ENCODE peak calls at places on chromosomes 12 and 14, in four cellular contexts. T, M, C and Q are unnamed samples.

GRCh38 chr12:108302034-108302433 is 37.1 kb downstream of the CMKLR1 start:
- DNase-seq in M (no peak), T (no peak), C (no peak), Q (no peak)

GRCh38 chr12:25781223-25781622 is 177.3 kb upstream of the RASSF8 start:
- DNase-seq in M (no peak), C (no peak), T (no peak), Q (no peak)

GRCh38 chr12:75439048-75439447 is 41.5 kb upstream of the GLIPR1 start:
- DNase-seq in T (no peak), M (no peak), C (no peak), Q (no peak)

GRCh38 chr14:61511558-61511924 is 183.8 kb upstream of the HIF1A start:
- DNase-seq in C (no peak), M (peak), T (no peak), Q (no peak)

GRCh38 chr12:90958995-90959394 is 4.0 kb upstream of the CCER1 start:
- DNase-seq in T (no peak), C (no peak), M (peak), Q (no peak)

GRCh38 chr14:60183724-60184596 is 18.8 kb upstream of the DHRS7 start:
- DNase-seq in M (peak), T (peak), C (no peak), Q (no peak)

GRCh38 chr12:105470102-105470501 is 139.6 kb downstream of the C12orf75 start:
- DNase-seq in T (no peak), C (no peak), M (no peak), Q (no peak)

GRCh38 chr14:105924951-105925591 is 398.7 kb downstream of the TMEM121 start:
- DNase-seq in C (no peak), M (no peak), T (no peak), Q (peak)

GRCh38 chr12:77122236-77122635 is 56.9 kb upstream of the E2F7 start:
- DNase-seq in M (peak), T (peak), C (no peak), Q (no peak)

GRCh38 chr12:6664902-6665301 is 2.0 kb upstream of the ING4 start:
- DNase-seq in M (no peak), C (no peak), T (no peak), Q (no peak)

GRCh38 chr12:120362516-120363273 is 6.3 kb downstream of the MSI1 start:
- DNase-seq in C (no peak), T (no peak), M (no peak), Q (no peak)

GRCh38 chr14:50964683-50965390 is 20.6 kb upstream of the PYGL start:
- DNase-seq in T (peak), C (no peak), M (peak), Q (no peak)

GRCh38 chr12:109771746-109772621 is 58.4 kb downstream of the FAM222A start:
- DNase-seq in M (no peak), C (no peak), T (no peak), Q (no peak)

GRCh38 chr12:95857151-95857550 is 1.6 kb upstream of the SNRPF start:
- DNase-seq in T (no peak), C (no peak), M (no peak), Q (no peak)

GRCh38 chr12:93773122-93773871 is 96.1 kb downstream of the CRADD start:
- DNase-seq in T (peak), C (no peak), M (no peak), Q (no peak)

GRCh38 chr12:88522961-88523360 is 57.3 kb downstream of the KITLG start:
- DNase-seq in M (no peak), T (no peak), C (no peak), Q (no peak)

GRCh38 chr12:68397566-68398158 is 65.5 kb upstream of the MDM1 start:
- DNase-seq in T (no peak), C (no peak), M (peak), Q (no peak)

GRCh38 chr14:26702721-26703250 is 105.0 kb upstream of the NOVA1 start:
- DNase-seq in T (no peak), C (no peak), M (no peak), Q (no peak)

GRCh38 chr14:101074124-101075024 is 170.9 kb upstream of the RTL1 start:
- DNase-seq in T (no peak), C (no peak), M (no peak), Q (peak)

GRCh38 chr12:19220205-19220604 is 90.7 kb downstream of the PLEKHA5 start:
- DNase-seq in T (peak), C (no peak), M (no peak), Q (no peak)

GRCh38 chr12:132367852-132368251 is 38.5 kb upstream of the GALNT9 start:
- DNase-seq in C (no peak), T (no peak), M (no peak), Q (no peak)